ENCODE peak calls at places on chromosomes 16 and 17, in six cellular contexts. W is tibial artery, H is IMR-90, L is MM.1S, K is cardiac muscle cell, I is epithelial cell of esophagus. S is an unnamed sample.

GRCh38 chr17:45046536-45047125 is 4.8 kb downstream of the DCAKD start:
- DNase-seq in W (no peak), H (peak; percentile 51), L (no peak), K (no peak), I (peak; percentile 80), S (no peak)

GRCh38 chr16:90010676-90011075 is 8.6 kb downstream of the DBNDD1 start:
- DNase-seq in W (no peak), H (no peak), L (no peak), K (no peak), I (no peak), S (no peak)

GRCh38 chr16:19715566-19715965 is 2.5 kb downstream of the KNOP1 start:
- DNase-seq in W (no peak), H (no peak), L (no peak), K (no peak), I (peak; percentile 69), S (no peak)

GRCh38 chr17:36593651-36594316 is 2.1 kb downstream of the DHRS11 start:
- DNase-seq in W (no peak), H (no peak), L (no peak), K (no peak), I (peak; percentile 85), S (no peak)

GRCh38 chr17:37221865-37222264 is 153.9 kb upstream of the C17orf78 start:
- DNase-seq in W (no peak), H (no peak), L (no peak), K (no peak), I (no peak), S (no peak)

GRCh38 chr16:65975049-65975708 is 391.3 kb upstream of the CDH5 start:
- DNase-seq in W (no peak), H (peak; percentile 86), L (no peak), K (no peak), I (peak; percentile 74), S (no peak)

GRCh38 chr16:89507219-89507833 is 877 bp upstream of the SPG7 start:
- DNase-seq in W (no peak), H (no peak), L (no peak), K (no peak), I (no peak), S (no peak)

GRCh38 chr17:45942284-45942683 is 47.9 kb downstream of the MAPT start:
- DNase-seq in W (peak; percentile 87), H (no peak), L (no peak), K (no peak), I (no peak), S (no peak)

GRCh38 chr17:42163696-42164407 is 9.1 kb upstream of the RAB5C start:
- DNase-seq in W (no peak), H (no peak), L (no peak), K (no peak), I (no peak), S (no peak)

GRCh38 chr16:27239026-27239425 is 29.5 kb downstream of the NSMCE1 start:
- DNase-seq in W (no peak), H (no peak), L (no peak), K (no peak), I (no peak), S (no peak)

GRCh38 chr17:77666881-77667395 is 291.6 kb upstream of the TNRC6C start:
- DNase-seq in W (no peak), H (no peak), L (peak; percentile 93), K (no peak), I (no peak), S (peak; percentile 15)

GRCh38 chr17:66135896-66136295 is 56.0 kb downstream of the CEP112 start:
- DNase-seq in W (no peak), H (peak; percentile 4), L (no peak), K (no peak), I (no peak), S (no peak)

GRCh38 chr16:49562228-49562627 is 188.6 kb downstream of the C16orf78 start:
- DNase-seq in W (no peak), H (no peak), L (no peak), K (no peak), I (no peak), S (no peak)

GRCh38 chr17:67559381-67559966 is 158.3 kb upstream of the NOL11 start:
- DNase-seq in W (no peak), H (no peak), L (peak; percentile 44), K (no peak), I (no peak), S (no peak)

GRCh38 chr17:75864448-75864871 is 9.3 kb upstream of the WBP2 start:
- DNase-seq in W (peak; percentile 86), H (peak; percentile 92), L (peak; percentile 95), K (no peak), I (peak; percentile 71), S (peak; percentile 82)

GRCh38 chr16:23670137-23670776 is 8.4 kb upstream of the PLK1 start:
- DNase-seq in W (no peak), H (peak; percentile 95), L (no peak), K (no peak), I (peak; percentile 90), S (peak; percentile 76)

GRCh38 chr17:40553694-40554534 is 11.4 kb downstream of the CCR7 start:
- DNase-seq in W (peak; percentile 87), H (peak; percentile 43), L (no peak), K (no peak), I (no peak), S (no peak)

GRCh38 chr17:8210761-8211458 is 535 bp upstream of the AURKB start:
- DNase-seq in W (no peak), H (no peak), L (no peak), K (no peak), I (no peak), S (no peak)

GRCh38 chr16:30762991-30763725 is 1.0 kb downstream of the RNF40 start:
- DNase-seq in W (no peak), H (no peak), L (no peak), K (no peak), I (no peak), S (no peak)

GRCh38 chr16:9259914-9260608 is 168.6 kb downstream of the HAPSTR1 start:
- DNase-seq in W (no peak), H (no peak), L (no peak), K (no peak), I (no peak), S (no peak)

GRCh38 chr16:88335150-88335685 is 47.5 kb upstream of the ZNF469 start:
- DNase-seq in W (no peak), H (no peak), L (no peak), K (no peak), I (no peak), S (no peak)

GRCh38 chr16:88337021-88337420 is 45.7 kb upstream of the ZNF469 start:
- DNase-seq in W (no peak), H (peak; percentile 10), L (no peak), K (no peak), I (no peak), S (no peak)

GRCh38 chr16:88331989-88332920 is 50.5 kb upstream of the ZNF469 start:
- DNase-seq in W (peak; percentile 94), H (peak; percentile 100), L (no peak), K (no peak), I (peak; percentile 88), S (no peak)

GRCh38 chr16:88333645-88334516 is 48.9 kb upstream of the ZNF469 start:
- DNase-seq in W (no peak), H (no peak), L (no peak), K (no peak), I (no peak), S (no peak)

DNA sequence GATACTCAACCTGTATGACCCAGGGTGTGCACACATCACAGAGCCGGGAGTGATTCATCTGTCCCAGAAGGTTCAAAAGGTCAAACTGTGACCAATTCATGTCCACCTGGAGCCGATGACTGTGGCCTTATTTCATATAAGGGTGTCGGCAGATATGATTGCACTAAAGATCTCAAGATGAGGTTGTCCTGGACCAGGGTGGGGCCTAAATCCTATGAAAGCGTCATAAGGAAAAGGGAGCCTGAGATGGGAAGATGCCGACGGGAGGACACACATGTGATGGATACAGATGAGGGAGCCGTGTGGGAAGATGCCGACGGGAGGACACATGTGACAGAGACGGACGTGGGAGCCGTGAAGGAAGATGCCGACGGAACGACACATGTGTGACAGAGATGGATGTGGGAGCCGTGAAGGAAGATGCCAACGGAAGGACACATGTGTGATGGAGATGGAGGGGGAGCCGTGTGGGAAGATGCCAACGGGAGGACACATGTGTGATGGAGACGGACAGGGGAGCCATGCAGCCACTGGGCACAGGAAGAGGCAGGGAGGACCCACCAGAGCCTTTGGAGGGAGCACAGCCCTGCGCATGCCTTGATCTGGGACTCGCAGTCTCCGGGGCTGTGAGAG is 48.1 kb upstream of the ZNF469 start:
- DNase-seq in W (no peak), H (no peak), L (no peak), K (no peak), I (no peak), S (no peak)
- H3K4me3 ChIP-seq in W (no peak overlapping the region), H (no peak overlapping the region), L (no peak overlapping the region), K (no peak overlapping the region), I (no peak overlapping the region), S (no peak overlapping the region)

GRCh38 chr16:10938321-10938720 is 3.9 kb downstream of the DEXI start:
- DNase-seq in W (no peak), H (no peak), L (no peak), K (no peak), I (no peak), S (no peak)

GRCh38 chr16:10938844-10939648 is 3.2 kb downstream of the DEXI start:
- DNase-seq in W (no peak), H (no peak), L (no peak), K (no peak), I (no peak), S (no peak)

GRCh38 chr16:10936585-10936984 is 5.7 kb downstream of the DEXI start:
- DNase-seq in W (no peak), H (no peak), L (no peak), K (no peak), I (no peak), S (no peak)

GRCh38 chr16:10935491-10935890 is 6.8 kb downstream of the DEXI start:
- DNase-seq in W (no peak), H (no peak), L (no peak), K (no peak), I (no peak), S (no peak)

GRCh38 chr16:10937068-10937859 is 5.0 kb downstream of the DEXI start:
- DNase-seq in W (no peak), H (no peak), L (no peak), K (no peak), I (no peak), S (no peak)
- H3K4me3 ChIP-seq in W (peak overlapping the region; percentile 28), H (no peak overlapping the region), L (no peak overlapping the region), K (no peak overlapping the region), I (no peak overlapping the region), S (no peak overlapping the region)

GRCh38 chr16:2518823-2519710 is 1.1 kb upstream of the AMDHD2 start:
- DNase-seq in W (no peak), H (no peak), L (no peak), K (no peak), I (no peak), S (no peak)
- H3K4me3 ChIP-seq in W (peak overlapping the region; percentile 67), H (no peak overlapping the region), L (no peak overlapping the region), K (no peak overlapping the region), I (no peak overlapping the region), S (no peak overlapping the region)

GRCh38 chr17:33404070-33404770 is 111.1 kb upstream of the ASIC2 start:
- DNase-seq in W (no peak), H (no peak), L (no peak), K (no peak), I (no peak), S (no peak)
- H3K4me3 ChIP-seq in W (no peak overlapping the region), H (no peak overlapping the region), L (no peak overlapping the region), K (no peak overlapping the region), I (no peak overlapping the region), S (no peak overlapping the region)

GRCh38 chr17:74176546-74177001 is 26.9 kb upstream of the RPL38 start:
- DNase-seq in W (no peak), H (peak; percentile 48), L (peak; percentile 37), K (peak; percentile 82), I (peak; percentile 60), S (peak; percentile 13)
- H3K4me3 ChIP-seq in W (no peak overlapping the region), H (no peak overlapping the region), L (no peak overlapping the region), K (no peak overlapping the region), I (no peak overlapping the region), S (no peak overlapping the region)

GRCh38 chr16:11978080-11978479 is 1.5 kb downstream of the SNX29 start:
- DNase-seq in W (no peak), H (no peak), L (peak; percentile 20), K (no peak), I (no peak), S (no peak)
- H3K4me3 ChIP-seq in W (no peak overlapping the region), H (no peak overlapping the region), L (peak overlapping the region; percentile 97), K (no peak overlapping the region), I (no peak overlapping the region), S (peak overlapping the region; percentile 80)